ENCODE peak calls at places on chromosome 19, in nine cellular contexts. X is suprapubic skin, T is PC-9, U is stomach, O is WERI-Rb-1, B is thoracic aorta, N is mammary epithelial cell, E is ovary, Z is uterus. D is an unnamed sample.

GRCh38 chr19:11041966-11042627 is 47.2 kb upstream of the LDLR start:
- DNase-seq in X (no peak), T (peak), U (peak), O (no peak), B (no peak), N (no peak), E (no peak), Z (no peak), D (no peak)

GRCh38 chr19:35266149-35266903 is 2.4 kb upstream of the USF2 start:
- DNase-seq in X (no peak), T (no peak), U (no peak), O (peak), B (no peak), N (no peak), E (peak), Z (peak), D (peak)

GRCh38 chr19:38648789-38649304 is 1.4 kb downstream of the ACTN4 start:
- DNase-seq in X (no peak), T (no peak), U (no peak), O (no peak), B (no peak), N (no peak), E (no peak), Z (no peak), D (no peak)

GRCh38 chr19:58563823-58564222 is 5.4 kb upstream of the UBE2M start:
- DNase-seq in X (no peak), T (no peak), U (no peak), O (no peak), B (no peak), N (no peak), E (peak), Z (no peak), D (peak)

GRCh38 chr19:46674416-46675178 is 13.6 kb upstream of the DACT3 start:
- DNase-seq in X (no peak), T (no peak), U (no peak), O (peak), B (no peak), N (peak), E (peak), Z (no peak), D (no peak)

GRCh38 chr19:10290439-10290875 is 705 bp downstream of the ICAM5 start:
- DNase-seq in X (peak), T (no peak), U (no peak), O (no peak), B (no peak), N (no peak), E (no peak), Z (no peak), D (no peak)

GRCh38 chr19:13089139-13089856 is 13.4 kb downstream of the LYL1 start:
- DNase-seq in X (no peak), T (no peak), U (no peak), O (peak), B (no peak), N (no peak), E (no peak), Z (no peak), D (peak)

GRCh38 chr19:10552596-10553053 is 8.9 kb downstream of the ATG4D start:
- DNase-seq in X (no peak), T (no peak), U (no peak), O (peak), B (no peak), N (no peak), E (no peak), Z (no peak), D (no peak)

GRCh38 chr19:57512845-57513244 is 13.1 kb downstream of the ZNF773 start:
- DNase-seq in X (no peak), T (no peak), U (no peak), O (no peak), B (no peak), N (no peak), E (no peak), Z (no peak), D (no peak)

GRCh38 chr19:1259206-1259872 is 9.8 kb upstream of the CIRBP start:
- DNase-seq in X (peak), T (peak), U (peak), O (peak), B (no peak), N (no peak), E (peak), Z (peak), D (no peak)

GRCh38 chr19:8489591-8490394 is 12.6 kb downstream of the PRAM1 start:
- DNase-seq in X (no peak), T (no peak), U (no peak), O (no peak), B (no peak), N (peak), E (no peak), Z (no peak), D (no peak)

GRCh38 chr19:32971715-32972540 is at the start of the genes CEP89 and FAAP24:
- DNase-seq in X (peak), T (peak), U (peak), O (peak), B (peak), N (peak), E (peak), Z (peak), D (peak)

GRCh38 chr19:35549174-35549788 is 3.9 kb downstream of the TMEM147 start:
- DNase-seq in X (no peak), T (peak), U (peak), O (peak), B (no peak), N (peak), E (peak), Z (peak), D (no peak)

GRCh38 chr19:4539697-4540581 is at the start of gene LRG1:
- DNase-seq in X (no peak), T (peak), U (peak), O (no peak), B (no peak), N (no peak), E (peak), Z (no peak), D (no peak)

GRCh38 chr19:39194832-39195542 is 1.8 kb upstream of the NCCRP1 start:
- DNase-seq in X (no peak), T (peak), U (no peak), O (no peak), B (no peak), N (no peak), E (no peak), Z (no peak), D (no peak)

GRCh38 chr19:18776288-18776594 is 14.9 kb downstream of the COMP start:
- DNase-seq in X (no peak), T (no peak), U (no peak), O (no peak), B (no peak), N (no peak), E (no peak), Z (no peak), D (no peak)

GRCh38 chr19:42092350-42092749 is 16.4 kb downstream of the ZNF574 start:
- DNase-seq in X (no peak), T (peak), U (peak), O (peak), B (no peak), N (peak), E (no peak), Z (no peak), D (no peak)

GRCh38 chr19:18377026-18377425 is 8.9 kb upstream of the GDF15 start:
- DNase-seq in X (no peak), T (no peak), U (peak), O (no peak), B (no peak), N (no peak), E (no peak), Z (no peak), D (no peak)

GRCh38 chr19:900302-901111 is 7.2 kb downstream of the RNU6-9 start:
- DNase-seq in X (no peak), T (no peak), U (no peak), O (peak), B (no peak), N (no peak), E (no peak), Z (no peak), D (peak)

GRCh38 chr19:754530-754929 is 3.6 kb downstream of the MISP start:
- DNase-seq in X (no peak), T (no peak), U (no peak), O (no peak), B (no peak), N (no peak), E (no peak), Z (no peak), D (no peak)

GRCh38 chr19:19489804-19490204 is 25.5 kb downstream of the TSSK6 start:
- DNase-seq in X (peak), T (no peak), U (peak), O (no peak), B (no peak), N (no peak), E (no peak), Z (no peak), D (no peak)

GRCh38 chr19:49908480-49909420 is 12.1 kb upstream of the IL4I1 start:
- DNase-seq in X (no peak), T (no peak), U (no peak), O (no peak), B (no peak), N (no peak), E (no peak), Z (no peak), D (no peak)

GRCh38 chr19:12205296-12205695 is 42.4 kb downstream of the ZNF136 start:
- DNase-seq in X (no peak), T (no peak), U (no peak), O (no peak), B (no peak), N (no peak), E (no peak), Z (no peak), D (no peak)

GRCh38 chr19:49793561-49793840 is 19.6 kb downstream of the FUZ start:
- DNase-seq in X (no peak), T (peak), U (no peak), O (no peak), B (no peak), N (peak), E (no peak), Z (no peak), D (no peak)

GRCh38 chr19:7618366-7618765 is 11.0 kb downstream of the XAB2 start:
- DNase-seq in X (no peak), T (peak), U (peak), O (peak), B (no peak), N (no peak), E (no peak), Z (no peak), D (no peak)

GRCh38 chr19:823565-824121 is 1.9 kb upstream of the PLPPR3 start:
- DNase-seq in X (no peak), T (peak), U (no peak), O (peak), B (no peak), N (no peak), E (no peak), Z (no peak), D (peak)

GRCh38 chr19:28351761-28352160 is 861.2 kb downstream of the UQCRFS1 start:
- DNase-seq in X (no peak), T (no peak), U (no peak), O (no peak), B (no peak), N (peak), E (no peak), Z (no peak), D (no peak)

GRCh38 chr19:623974-624373 is 9.4 kb downstream of the POLRMT start:
- DNase-seq in X (no peak), T (no peak), U (no peak), O (peak), B (no peak), N (no peak), E (no peak), Z (no peak), D (peak)

GRCh38 chr19:29587518-29587986 is 18.5 kb upstream of the POP4 start:
- DNase-seq in X (no peak), T (no peak), U (no peak), O (no peak), B (no peak), N (peak), E (no peak), Z (no peak), D (no peak)

GRCh38 chr19:8158411-8159074 is 9.2 kb upstream of the FBN3 start:
- DNase-seq in X (no peak), T (peak), U (peak), O (peak), B (peak), N (peak), E (no peak), Z (no peak), D (no peak)

GRCh38 chr19:53942001-53942786 is 20.5 kb upstream of the CACNG8 start:
- DNase-seq in X (no peak), T (no peak), U (no peak), O (peak), B (no peak), N (no peak), E (no peak), Z (no peak), D (no peak)
- TF ChIP-seq CTCF in X (no peak), T (no peak), U (no peak), O (no peak), B (no peak), N (no peak), E (no peak), Z (no peak), D (no peak)

DNA sequence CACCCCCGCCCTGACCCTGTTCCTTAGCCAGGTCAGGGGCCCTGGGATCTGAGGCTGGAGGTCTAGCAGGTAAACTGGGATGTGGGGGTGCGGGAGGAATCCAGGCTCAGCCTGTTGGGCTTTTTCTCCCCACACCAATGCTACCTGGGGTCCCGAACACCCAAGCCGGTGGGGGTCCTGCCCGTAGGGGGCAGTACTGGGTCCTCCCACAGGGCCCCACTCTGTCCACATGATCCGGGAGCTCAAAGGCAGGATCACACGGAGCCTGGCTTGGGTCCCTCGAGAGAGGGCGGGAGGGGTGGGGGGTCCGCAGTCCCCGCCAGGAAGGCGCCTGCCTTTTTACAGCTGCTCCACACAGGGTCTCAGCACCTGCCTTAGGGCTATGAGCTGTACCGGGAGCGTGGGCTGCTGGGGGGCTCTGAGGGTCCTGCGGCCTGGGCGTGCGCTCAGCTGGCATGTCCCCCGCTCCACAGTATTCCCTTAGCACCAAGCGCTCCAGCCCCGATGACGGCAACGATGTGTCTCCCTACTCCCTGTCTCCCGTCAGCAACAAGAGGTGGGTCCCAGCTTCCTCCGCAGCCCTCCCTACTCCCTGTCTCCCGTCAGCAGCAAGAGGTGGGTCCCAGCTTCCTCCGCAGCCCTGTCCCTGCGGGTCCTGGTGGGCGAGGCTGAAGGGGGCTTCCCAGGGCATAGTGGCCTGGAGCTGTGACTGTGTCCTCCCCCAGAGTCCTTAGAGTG is 12.3 kb upstream of the TEKTIP1 start:
- DNase-seq in X (peak), T (no peak), U (no peak), O (no peak), B (no peak), N (no peak), E (no peak), Z (no peak), D (no peak)
- TF ChIP-seq CTCF in X (no peak), T (no peak), U (no peak), O (peak), B (no peak), N (no peak), E (no peak), Z (no peak), D (peak)

DNA sequence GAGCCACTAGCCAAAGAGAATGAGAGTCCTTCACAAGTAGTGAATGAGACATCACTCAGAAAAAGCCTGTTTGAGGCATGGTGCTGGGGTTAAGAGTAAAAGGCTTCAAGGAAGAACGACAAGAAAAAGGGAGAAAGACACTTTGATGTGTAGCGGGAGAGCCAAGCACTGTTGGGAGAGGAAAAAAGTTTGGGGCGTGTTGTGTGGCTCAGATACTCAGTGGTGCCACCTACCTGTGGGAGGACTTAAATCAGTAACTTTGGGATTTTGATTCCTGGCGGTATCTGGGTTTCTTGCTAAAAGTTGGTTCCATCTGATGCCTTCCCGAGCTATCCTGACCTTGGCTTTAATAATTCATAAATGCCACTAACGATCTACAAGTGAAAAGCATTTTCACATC is 12.3 kb downstream of the ELSPBP1 start:
- DNase-seq in X (no peak), T (no peak), U (no peak), O (no peak), B (no peak), N (no peak), E (no peak), Z (no peak), D (no peak)
- TF ChIP-seq CTCF in X (no peak), T (peak), U (no peak), O (peak), B (no peak), N (peak), E (no peak), Z (no peak), D (peak)

GRCh38 chr19:40567750-40568494 is 8.8 kb upstream of the SHKBP1 start:
- DNase-seq in X (no peak), T (no peak), U (no peak), O (no peak), B (no peak), N (no peak), E (no peak), Z (no peak), D (no peak)

GRCh38 chr19:40571005-40571318 is 5.7 kb upstream of the SHKBP1 start:
- DNase-seq in X (no peak), T (no peak), U (no peak), O (no peak), B (no peak), N (no peak), E (no peak), Z (no peak), D (no peak)

GRCh38 chr19:40567040-40567749 is 9.5 kb upstream of the SHKBP1 start:
- DNase-seq in X (no peak), T (no peak), U (no peak), O (no peak), B (no peak), N (no peak), E (no peak), Z (no peak), D (no peak)

GRCh38 chr19:40571831-40572495 is 4.7 kb upstream of the SHKBP1 start:
- DNase-seq in X (no peak), T (no peak), U (no peak), O (no peak), B (no peak), N (no peak), E (no peak), Z (no peak), D (no peak)

DNA sequence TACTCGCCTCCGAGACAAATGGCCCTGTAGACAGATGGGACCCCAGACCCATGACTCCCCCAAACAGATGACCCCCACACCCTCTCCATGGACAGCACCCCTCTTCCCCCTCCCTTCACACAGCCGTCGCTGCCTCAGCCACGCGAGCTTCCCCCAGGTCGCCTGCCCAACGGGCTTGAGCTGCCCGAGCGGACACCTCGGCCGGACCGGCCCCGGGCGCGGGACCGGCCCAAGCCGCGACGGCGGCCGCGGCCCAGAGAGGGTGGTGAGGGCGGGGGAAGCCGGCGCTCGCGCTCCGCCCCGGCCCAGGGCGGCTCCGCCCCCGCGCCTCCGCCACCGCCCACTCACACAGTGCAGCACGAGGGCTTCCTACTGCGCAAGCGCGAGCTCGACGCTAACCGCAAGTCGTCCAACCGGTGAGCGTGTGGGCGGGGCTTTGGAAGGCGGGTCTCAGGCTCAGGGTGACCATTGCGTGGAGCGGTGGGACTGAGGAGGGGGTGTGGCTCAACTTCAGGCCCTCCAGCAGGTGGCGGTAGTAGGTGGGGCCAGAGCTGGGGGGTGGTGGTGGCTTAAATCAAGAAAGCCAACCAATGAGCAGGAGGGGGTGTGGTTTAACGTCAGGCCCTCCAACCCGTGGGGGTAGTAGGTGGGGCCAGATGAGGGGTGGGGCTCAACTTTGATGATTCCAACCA is 6.2 kb upstream of the SHKBP1 start:
- DNase-seq in X (peak), T (peak), U (peak), O (peak), B (peak), N (peak), E (peak), Z (peak), D (peak)
- TF ChIP-seq CTCF in X (peak), T (no peak), U (no peak), O (peak), B (peak), N (peak), E (no peak), Z (no peak), D (no peak)

GRCh38 chr19:40584007-40584406 is 7.3 kb downstream of the SHKBP1 start:
- DNase-seq in X (no peak), T (no peak), U (no peak), O (no peak), B (no peak), N (no peak), E (no peak), Z (no peak), D (no peak)
- TF ChIP-seq CTCF in X (no peak), T (peak), U (no peak), O (peak), B (no peak), N (peak), E (no peak), Z (no peak), D (peak)

GRCh38 chr19:6423499-6424189 is 967 bp downstream of the KHSRP start:
- DNase-seq in X (no peak), T (peak), U (no peak), O (peak), B (no peak), N (peak), E (peak), Z (peak), D (no peak)

GRCh38 chr19:6424190-6424938 is at the start of gene KHSRP:
- DNase-seq in X (no peak), T (no peak), U (no peak), O (no peak), B (no peak), N (no peak), E (peak), Z (peak), D (no peak)

GRCh38 chr19:6427131-6427530 is 2.5 kb upstream of the KHSRP start:
- DNase-seq in X (no peak), T (no peak), U (no peak), O (no peak), B (no peak), N (no peak), E (no peak), Z (no peak), D (no peak)

GRCh38 chr19:6425732-6426686 is 1.4 kb upstream of the KHSRP start:
- DNase-seq in X (no peak), T (no peak), U (no peak), O (peak), B (no peak), N (no peak), E (peak), Z (peak), D (no peak)

GRCh38 chr19:6424939-6425731 is 524 bp upstream of the KHSRP start:
- DNase-seq in X (peak), T (peak), U (peak), O (peak), B (peak), N (peak), E (peak), Z (peak), D (peak)
- TF ChIP-seq CTCF in X (no peak), T (no peak), U (no peak), O (no peak), B (no peak), N (no peak), E (no peak), Z (no peak), D (peak)

GRCh38 chr19:16190198-16190597 is 5.0 kb downstream of the FAM32A start:
- DNase-seq in X (no peak), T (no peak), U (no peak), O (no peak), B (no peak), N (no peak), E (no peak), Z (no peak), D (no peak)
- TF ChIP-seq CTCF in X (no peak), T (no peak), U (no peak), O (no peak), B (no peak), N (no peak), E (no peak), Z (no peak), D (no peak)

GRCh38 chr19:17103177-17103576 is 27.6 kb downstream of the MYO9B start:
- DNase-seq in X (no peak), T (peak), U (peak), O (peak), B (no peak), N (peak), E (no peak), Z (no peak), D (no peak)
- TF ChIP-seq CTCF in X (peak), T (peak), U (no peak), O (peak), B (peak), N (peak), E (no peak), Z (no peak), D (peak)

D was measured in chondrocyte.